ENCODE peak calls at places on chromosomes 11 and 22, in six cellular contexts. H is K562, I is prostate gland, X is stomach, O is transverse colon, T is endothelial cell of umbilical vein. E is an unnamed sample.

GRCh38 chr11:2807801-2808241 is 77.8 kb downstream of the CDKN1C start:
- DNase-seq in H (no peak), I (no peak), X (peak; percentile 25), O (peak; percentile 7), T (no peak), E (peak; percentile 73)

GRCh38 chr11:100805509-100806199 is 118.6 kb downstream of the ARHGAP42 start:
- DNase-seq in H (no peak), I (no peak), X (no peak), O (no peak), T (no peak), E (no peak)

GRCh38 chr22:18057568-18058209 is 20.1 kb upstream of the PEX26 start:
- DNase-seq in H (peak; percentile 38), I (peak; percentile 87), X (peak; percentile 60), O (peak; percentile 74), T (peak; percentile 84), E (peak; percentile 44)

GRCh38 chr11:113022267-113022666 is 61.0 kb downstream of the NCAM1 start:
- DNase-seq in H (no peak), I (no peak), X (no peak), O (no peak), T (no peak), E (no peak)

GRCh38 chr11:122769126-122769780 is 69.0 kb upstream of the CRTAM start:
- DNase-seq in H (no peak), I (no peak), X (no peak), O (no peak), T (no peak), E (no peak)

GRCh38 chr11:96218901-96219300 is 124.1 kb downstream of the MAML2 start:
- DNase-seq in H (no peak), I (no peak), X (no peak), O (no peak), T (no peak), E (no peak)

GRCh38 chr11:61129608-61130523 is 27.6 kb downstream of the CD5 start:
- DNase-seq in H (peak; percentile 94), I (peak; percentile 90), X (peak; percentile 94), O (peak; percentile 92), T (peak; percentile 93), E (peak; percentile 90)

GRCh38 chr22:43404673-43405385 is 7.0 kb upstream of the MPPED1 start:
- DNase-seq in H (no peak), I (peak; percentile 68), X (peak; percentile 49), O (no peak), T (no peak), E (no peak)

GRCh38 chr11:28243596-28243995 is 135.4 kb downstream of the METTL15 start:
- DNase-seq in H (no peak), I (no peak), X (no peak), O (no peak), T (no peak), E (no peak)

GRCh38 chr11:11179239-11179638 is 173.8 kb downstream of the CSNK2A3 start:
- DNase-seq in H (no peak), I (peak; percentile 37), X (no peak), O (no peak), T (no peak), E (no peak)

GRCh38 chr11:47391711-47392432 is 13.5 kb upstream of the SPI1 start:
- DNase-seq in H (no peak), I (no peak), X (no peak), O (no peak), T (no peak), E (no peak)

GRCh38 chr11:128208329-128209220 is 378.8 kb downstream of the ETS1 start:
- DNase-seq in H (no peak), I (peak; percentile 5), X (no peak), O (no peak), T (peak; percentile 97), E (no peak)

GRCh38 chr11:78110351-78110750 is 29.1 kb downstream of the ALG8 start:
- DNase-seq in H (no peak), I (no peak), X (no peak), O (no peak), T (no peak), E (no peak)

GRCh38 chr11:70210516-70210915 is 7.4 kb downstream of the FADD start:
- DNase-seq in H (no peak), I (no peak), X (no peak), O (no peak), T (no peak), E (no peak)

DNA sequence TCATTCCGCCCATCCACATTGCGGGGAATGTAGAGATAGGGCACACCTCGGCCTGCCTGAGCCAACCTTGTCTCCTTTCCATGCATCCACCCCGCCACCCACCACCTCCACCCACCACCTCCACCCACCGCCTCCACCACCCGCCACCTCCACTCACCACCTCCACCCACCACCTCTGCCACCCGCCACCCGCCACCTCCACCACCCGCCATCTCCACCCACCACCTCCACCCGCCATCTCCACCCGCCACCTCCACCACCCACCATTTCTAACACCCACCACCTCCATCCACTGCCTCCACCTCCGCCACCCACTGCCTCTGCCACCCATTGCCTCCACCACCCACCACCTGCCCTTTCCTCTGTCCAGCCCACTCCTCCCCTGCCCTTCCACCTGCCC is 78.4 kb downstream of the IGLL1 start:
- DNase-seq in H (no peak), I (no peak), X (no peak), O (no peak), T (no peak), E (no peak)
- H3K4me1 ChIP-seq in H (peaks cover 5% of the 10 kb centered on the region), I (no peaks in the 10 kb centered on the region), X (no peaks in the 10 kb centered on the region), O (no peaks in the 10 kb centered on the region), T (no peaks in the 10 kb centered on the region), E (no peaks in the 10 kb centered on the region)

GRCh38 chr11:120709808-120710207 is 198.3 kb downstream of the GRIK4 start:
- DNase-seq in H (no peak), I (no peak), X (no peak), O (no peak), T (no peak), E (no peak)

GRCh38 chr11:120712862-120713770 is 201.6 kb downstream of the GRIK4 start:
- DNase-seq in H (no peak), I (no peak), X (no peak), O (no peak), T (no peak), E (no peak)

GRCh38 chr11:120708511-120709183 is 197.1 kb downstream of the GRIK4 start:
- DNase-seq in H (no peak), I (no peak), X (no peak), O (no peak), T (no peak), E (no peak)

GRCh38 chr11:120712014-120712413 is 200.5 kb downstream of the GRIK4 start:
- DNase-seq in H (no peak), I (no peak), X (no peak), O (no peak), T (no peak), E (no peak)

DNA sequence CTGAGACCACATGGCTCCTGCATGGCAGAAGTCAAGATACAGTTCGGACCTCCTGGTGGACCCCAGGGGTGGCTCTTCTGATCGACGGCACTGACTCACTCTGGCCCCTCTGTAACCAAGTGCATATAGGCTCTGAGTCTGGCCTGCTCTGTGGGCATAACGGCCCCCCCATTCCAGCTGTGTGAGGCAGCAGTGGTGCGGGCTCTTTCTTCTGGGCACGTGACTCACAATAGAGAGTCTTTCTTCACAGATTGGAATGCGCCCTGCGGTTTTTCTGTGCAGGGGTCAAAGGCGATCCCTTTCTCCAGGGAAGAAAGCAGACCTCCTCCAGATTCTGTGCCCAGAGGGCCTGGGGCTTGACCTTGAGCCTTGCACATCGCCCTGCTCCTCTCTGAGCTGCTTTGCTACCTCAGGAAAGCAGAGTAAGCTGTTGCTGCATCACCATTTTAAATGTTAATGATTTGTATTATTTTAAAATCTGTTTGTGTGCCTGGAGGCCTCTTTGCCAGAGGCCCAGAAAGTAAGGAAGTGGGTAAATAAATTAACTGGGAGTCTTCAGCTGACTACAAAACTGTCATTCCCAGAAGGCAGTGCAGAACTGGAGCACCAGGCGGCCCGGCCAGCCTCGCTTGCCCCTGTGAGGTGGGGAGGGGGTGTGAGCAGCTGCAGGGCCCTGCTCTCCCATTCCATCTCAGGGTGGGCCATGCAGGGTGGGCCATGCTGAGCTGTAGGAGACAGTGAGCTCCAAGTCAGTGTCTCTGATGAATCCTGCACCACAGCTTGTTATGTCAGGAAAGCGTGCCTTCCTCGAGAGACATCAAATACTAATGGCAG is 199.0 kb downstream of the GRIK4 start:
- DNase-seq in H (no peak), I (no peak), X (no peak), O (peak; percentile 58), T (no peak), E (peak; percentile 65)
- TF ChIP-seq POLR2AphosphoS5 in H (no peak), I (no peak), X (no peak), O (no peak), T (no peak), E (no peak)

GRCh38 chr11:620935-621814 is 3.6 kb downstream of the CDHR5 start:
- DNase-seq in H (no peak), I (no peak), X (no peak), O (no peak), T (no peak), E (no peak)

GRCh38 chr11:618856-619624 is 3.3 kb upstream of the IRF7 start:
- DNase-seq in H (no peak), I (no peak), X (no peak), O (no peak), T (no peak), E (no peak)

GRCh38 chr11:619625-620050 is 3.9 kb upstream of the IRF7 start:
- DNase-seq in H (no peak), I (no peak), X (no peak), O (no peak), T (no peak), E (peak; percentile 85)

GRCh38 chr11:621838-622237 is 2.9 kb downstream of the CDHR5 start:
- DNase-seq in H (no peak), I (no peak), X (no peak), O (no peak), T (no peak), E (no peak)

GRCh38 chr11:620201-620600 is 4.5 kb upstream of the IRF7 start:
- DNase-seq in H (no peak), I (no peak), X (no peak), O (no peak), T (no peak), E (peak; percentile 64)
- H3K4me1 ChIP-seq in H (peaks cover 74% of the 10 kb centered on the region), I (peaks cover under 1% of the 10 kb centered on the region), X (peaks cover 25% of the 10 kb centered on the region), O (peaks cover 14% of the 10 kb centered on the region), T (peaks cover 1% of the 10 kb centered on the region), E (peaks cover 16% of the 10 kb centered on the region)

GRCh38 chr11:68179847-68180246 is 33.2 kb downstream of the KMT5B start:
- DNase-seq in H (no peak), I (no peak), X (no peak), O (no peak), T (no peak), E (no peak)

GRCh38 chr11:68186061-68186460 is 27.0 kb downstream of the KMT5B start:
- DNase-seq in H (no peak), I (no peak), X (no peak), O (no peak), T (no peak), E (no peak)

GRCh38 chr11:68177877-68178276 is 35.2 kb downstream of the KMT5B start:
- DNase-seq in H (no peak), I (no peak), X (no peak), O (no peak), T (no peak), E (no peak)

DNA sequence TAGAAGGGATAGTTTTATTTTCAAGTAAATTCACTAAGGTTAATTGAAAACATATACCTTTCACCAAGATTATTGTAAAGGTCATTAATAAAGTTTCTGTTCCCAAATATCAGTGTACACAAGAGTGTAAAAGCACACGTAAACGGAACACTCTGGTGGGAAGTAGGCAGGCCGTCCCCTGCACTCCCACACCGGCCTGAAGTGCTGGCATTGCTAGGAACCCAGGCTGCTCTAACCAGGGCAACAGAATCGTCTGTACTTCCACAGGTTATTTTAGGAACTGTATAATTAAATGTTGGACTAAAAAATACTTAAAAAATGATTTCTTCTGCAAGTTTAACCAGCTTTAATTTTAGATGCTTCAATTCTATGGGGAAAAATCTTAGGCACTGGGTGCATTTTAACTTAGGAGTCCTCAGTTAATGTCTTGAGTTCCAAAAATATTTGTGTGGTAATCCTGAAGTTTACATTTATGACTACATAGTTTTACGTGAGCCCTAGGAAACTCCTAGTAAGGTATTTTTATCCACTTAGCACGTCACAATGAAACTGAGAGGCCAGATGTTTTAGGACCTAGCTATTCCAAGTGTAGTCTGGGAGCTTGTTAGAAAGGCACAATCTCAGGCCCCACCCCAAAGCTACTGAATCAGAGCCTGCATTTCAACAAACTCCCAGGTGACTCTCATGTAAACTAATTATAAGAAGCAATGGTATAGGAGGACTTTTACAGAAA is 31.2 kb downstream of the KMT5B start:
- DNase-seq in H (no peak), I (no peak), X (no peak), O (no peak), T (no peak), E (no peak)
- TF ChIP-seq POLR2AphosphoS5 in H (no peak), I (no peak), X (no peak), O (no peak), T (no peak), E (no peak)

E was measured in upper lobe of left lung.